ENCODE peak calls at places on chromosomes 7 and 10, in seven cellular contexts. P is adrenal gland; A is hypothalamus; T is head of caudate nucleus; M is NCI-H1092; G is activated T-helper 1 cell treated with anti-CD3 and anti-CD28 coated beads, Interleukin-2, amount 50 U/mL, for 16 hours; Y is Ammon's horn. I is an unnamed sample.
A peak's percentile ranks its signal among the peaks of the same experiment; 100 is the strongest.

GRCh38 chr7:106039486-106040060 is 72.5 kb downstream of the SYPL1 start:
- DNase-seq in A (no peak), P (no peak), G (no peak), T (no peak), Y (no peak), M (no peak), I (no peak)

GRCh38 chr7:45401851-45402250 is 172.3 kb upstream of the ADCY1 start:
- DNase-seq in M (no peak), G (no peak), Y (no peak), T (no peak), P (no peak), A (no peak), I (no peak)

GRCh38 chr10:103916901-103917300 is 1.1 kb downstream of the STN1 start:
- DNase-seq in M (no peak), P (no peak), Y (no peak), G (no peak), A (no peak), T (no peak), I (no peak)

GRCh38 chr7:121278120-121279021 is 50.4 kb upstream of the WNT16 start:
- DNase-seq in T (no peak), Y (no peak), A (no peak), G (no peak), M (no peak), P (no peak), I (no peak)

GRCh38 chr10:80199828-80200227 is 5.5 kb downstream of the ANXA11 start:
- DNase-seq in M (no peak), Y (peak; percentile 60), G (no peak), P (peak; percentile 43), A (no peak), T (no peak), I (no peak)

GRCh38 chr10:111297351-111297848 is 220.6 kb downstream of the ADRA2A start:
- DNase-seq in Y (no peak), M (no peak), A (no peak), P (no peak), G (no peak), T (no peak), I (no peak)

GRCh38 chr10:12709516-12709915 is 292.0 kb downstream of the CCDC3 start:
- DNase-seq in T (no peak), G (no peak), P (no peak), M (no peak), A (no peak), Y (no peak), I (no peak)

GRCh38 chr7:66778201-66778600 is 37.7 kb downstream of the RABGEF1 start:
- DNase-seq in G (no peak), M (no peak), A (no peak), Y (no peak), P (no peak), T (no peak), I (no peak)

GRCh38 chr10:69418052-69418752 is 1.5 kb upstream of the TACR2 start:
- DNase-seq in P (no peak), T (no peak), M (no peak), G (no peak), A (no peak), Y (no peak), I (no peak)

GRCh38 chr10:79149662-79150443 is 81.1 kb downstream of the ZMIZ1 start:
- DNase-seq in T (no peak), P (peak; percentile 90), M (peak; percentile 12), Y (no peak), A (no peak), G (peak; percentile 5), I (no peak)

GRCh38 chr10:103640436-103641181 is 147.1 kb downstream of the NEURL1 start:
- DNase-seq in T (no peak), Y (peak; percentile 65), M (no peak), P (no peak), A (no peak), G (no peak), I (no peak)

GRCh38 chr10:7121154-7121797 is 289.6 kb downstream of the SFMBT2 start:
- DNase-seq in A (peak; percentile 12), G (peak; percentile 8), Y (peak; percentile 75), M (peak; percentile 26), P (peak; percentile 44), T (peak; percentile 58), I (no peak)

GRCh38 chr10:57300718-57301117 is 939.7 kb upstream of the ZWINT start:
- DNase-seq in A (no peak), P (no peak), Y (no peak), T (no peak), G (no peak), M (no peak), I (no peak)

GRCh38 chr7:88401009-88401623 is 94.4 kb upstream of the STEAP4 start:
- DNase-seq in M (no peak), G (no peak), T (no peak), A (no peak), P (no peak), Y (no peak), I (no peak)

GRCh38 chr7:54778696-54779285 is 19.8 kb upstream of the SEC61G start:
- DNase-seq in A (no peak), P (no peak), G (no peak), T (no peak), M (no peak), Y (no peak), I (no peak)

GRCh38 chr10:101258179-101258885 is 29.1 kb upstream of the LBX1 start:
- DNase-seq in G (no peak), T (no peak), Y (no peak), P (no peak), A (no peak), M (no peak), I (no peak)

GRCh38 chr7:74372060-74372408 is 81.7 kb upstream of the GTF2IRD1 start:
- DNase-seq in P (no peak), M (no peak), A (peak; percentile 17), G (no peak), T (peak; percentile 69), Y (peak; percentile 90), I (no peak)

GRCh38 chr10:11824825-11825224 is 1.7 kb downstream of the PROSER2 start:
- DNase-seq in M (no peak), Y (no peak), A (no peak), P (no peak), G (no peak), T (no peak), I (no peak)

GRCh38 chr7:100667331-100668068 is 6.0 kb upstream of the GNB2 start:
- DNase-seq in T (no peak), Y (no peak), M (no peak), A (no peak), P (no peak), G (no peak), I (no peak)

GRCh38 chr7:818031-818699 is 14.1 kb upstream of the SUN1 start:
- DNase-seq in P (no peak), G (no peak), M (no peak), T (no peak), Y (no peak), A (no peak), I (no peak)

GRCh38 chr7:118327179-118327578 is 102.7 kb downstream of the ANKRD7 start:
- DNase-seq in A (no peak), M (no peak), T (no peak), Y (no peak), G (no peak), P (no peak), I (no peak)

GRCh38 chr10:73889014-73889413 is 14.7 kb upstream of the CAMK2G start:
- DNase-seq in A (no peak), Y (peak; percentile 60), T (peak; percentile 44), G (no peak), P (peak; percentile 59), M (no peak), I (peak; percentile 37)

GRCh38 chr7:89514970-89515369 is 639.3 kb upstream of the STEAP1 start:
- DNase-seq in G (no peak), M (no peak), T (no peak), Y (no peak), A (no peak), P (no peak), I (no peak)

GRCh38 chr10:103676851-103677417 is 178.4 kb downstream of the SH3PXD2A start:
- DNase-seq in M (no peak), G (no peak), Y (no peak), A (no peak), P (no peak), T (no peak), I (no peak)

GRCh38 chr7:3781607-3782006 is 480.6 kb downstream of the SDK1 start:
- DNase-seq in A (no peak), G (no peak), Y (no peak), M (no peak), T (no peak), P (no peak), I (no peak)

GRCh38 chr10:94358480-94358879 is 4.3 kb downstream of the NOC3L start:
- DNase-seq in P (no peak), Y (no peak), T (no peak), M (no peak), G (no peak), A (no peak), I (no peak)